ENCODE peak calls at places on chromosome 1, in nine cellular contexts. T, P, D, O, X, M, Z, E and J are unnamed samples.

GRCh38 chr1:55257958-55258357 is 42.8 kb upstream of the USP24 start:
- DNase-seq in E (peak; percentile 35), M (peak; percentile 80), D (no peak), P (no peak), Z (peak; percentile 77), O (peak; percentile 39), X (peak; percentile 73), T (no peak), J (no peak)

GRCh38 chr1:23475641-23476040 is 8.3 kb downstream of the ASAP3 start:
- DNase-seq in E (no peak), M (no peak), X (no peak), T (no peak), P (no peak), O (no peak), Z (no peak), D (no peak), J (no peak)

GRCh38 chr1:16186655-16187235 is 25.7 kb downstream of the ARHGEF19 start:
- DNase-seq in X (no peak), Z (no peak), D (no peak), E (no peak), O (no peak), M (no peak), P (no peak), T (no peak), J (no peak)

GRCh38 chr1:151639466-151639865 is 27.6 kb downstream of the SNX27 start:
- DNase-seq in O (no peak), D (no peak), P (no peak), M (no peak), E (peak; percentile 50), T (no peak), X (no peak), Z (no peak), J (peak; percentile 89)

GRCh38 chr1:109719337-109719837 is 7.3 kb downstream of the GSTM5 start:
- DNase-seq in Z (no peak), M (no peak), E (peak; percentile 57), X (no peak), O (no peak), D (peak; percentile 48), P (no peak), T (no peak), J (no peak)

GRCh38 chr1:163928649-163929048 is 606.9 kb downstream of the NUF2 start:
- DNase-seq in T (no peak), D (no peak), P (no peak), E (no peak), M (no peak), Z (peak; percentile 44), O (no peak), X (no peak), J (no peak)

GRCh38 chr1:183106166-183106565 is 79.9 kb upstream of the LAMC2 start:
- DNase-seq in M (no peak), T (no peak), E (peak; percentile 73), D (no peak), P (no peak), X (no peak), Z (no peak), O (no peak), J (no peak)

GRCh38 chr1:110615548-110616130 is 9.5 kb upstream of the KCNA2 start:
- DNase-seq in Z (no peak), O (peak; percentile 28), X (no peak), D (peak; percentile 66), M (peak; percentile 55), E (peak; percentile 51), T (peak; percentile 22), P (peak; percentile 66), J (peak; percentile 62)

GRCh38 chr1:3611170-3612019 is at the start of gene MEGF6:
- DNase-seq in O (peak; percentile 64), T (no peak), P (peak; percentile 69), M (no peak), Z (peak; percentile 23), D (no peak), E (peak; percentile 8), X (peak; percentile 18), J (peak; percentile 44)

GRCh38 chr1:158075078-158075477 is 81.6 kb downstream of the KIRREL1 start:
- DNase-seq in P (no peak), T (no peak), M (no peak), X (no peak), D (no peak), E (no peak), O (no peak), Z (no peak), J (no peak)

GRCh38 chr1:244352156-244352830 is 99.4 kb downstream of the ADSS2 start:
- DNase-seq in X (no peak), P (no peak), E (no peak), D (no peak), O (no peak), T (no peak), M (no peak), Z (no peak), J (no peak)

GRCh38 chr1:118322369-118322768 is 137.3 kb upstream of the SPAG17 start:
- DNase-seq in O (no peak), M (no peak), X (no peak), Z (no peak), T (no peak), E (no peak), P (no peak), D (no peak), J (no peak)

GRCh38 chr1:216815239-216815955 is 92.2 kb upstream of the ESRRG start:
- DNase-seq in T (peak; percentile 17), M (no peak), Z (no peak), X (no peak), D (no peak), P (peak; percentile 42), O (no peak), E (peak; percentile 70), J (no peak)

GRCh38 chr1:155010211-155010918 is 7.8 kb downstream of the ZBTB7B start:
- DNase-seq in O (no peak), T (no peak), X (no peak), P (no peak), E (no peak), Z (no peak), M (no peak), D (no peak), J (no peak)

GRCh38 chr1:156291226-156292061 is 4.0 kb downstream of the GLMP start:
- DNase-seq in T (peak; percentile 41), X (no peak), O (no peak), D (no peak), Z (peak; percentile 44), P (peak; percentile 95), E (peak; percentile 72), M (no peak), J (peak; percentile 87)

GRCh38 chr1:27684176-27684575 is 12.2 kb upstream of the IFI6 start:
- DNase-seq in P (no peak), Z (no peak), T (no peak), E (no peak), O (no peak), M (no peak), D (no peak), X (no peak), J (no peak)